ENCODE peak calls at places on chromosomes 4 and X, in five cellular contexts. G is OCI-LY7, Y is A549, X is HepG2, V is K562. B is an unnamed sample. For H3K4me1, the result is how much of the 10 kb centered on the place peaks cover.

GRCh38 chrX:33735182-33735581 is 396.9 kb downstream of the FAM47A start:
- DNase-seq in V (no peak), Y (no peak), X (no peak), G (no peak), B (no peak)

GRCh38 chrX:150162141-150162540 is 201.0 kb upstream of the MAMLD1 start:
- DNase-seq in X (no peak), Y (peak), G (no peak), V (no peak), B (no peak)

GRCh38 chrX:78199851-78200250 is 60.4 kb upstream of the TAF9B start:
- DNase-seq in V (peak), X (peak), Y (peak), G (peak), B (peak)

GRCh38 chr4:152011469-152011868 is 250.7 kb upstream of the GATB start:
- DNase-seq in X (no peak), G (no peak), Y (no peak), V (no peak), B (no peak)

GRCh38 chrX:140151316-140151715 is 186.0 kb upstream of the CXorf66 start:
- DNase-seq in V (no peak), Y (no peak), G (no peak), X (no peak), B (no peak)

GRCh38 chr4:92106816-92107215 is 196.9 kb upstream of the GRID2 start:
- DNase-seq in Y (no peak), X (no peak), G (no peak), V (no peak), B (no peak)

GRCh38 chr4:146051724-146052396 is 113.2 kb upstream of the ZNF827 start:
- DNase-seq in V (no peak), G (no peak), Y (no peak), X (no peak), B (no peak)

GRCh38 chr4:18227880-18228279 is 206.3 kb upstream of the LCORL start:
- DNase-seq in V (no peak), X (no peak), Y (no peak), G (no peak), B (no peak)

GRCh38 chr4:113618205-113618604 is 143.3 kb downstream of the CAMK2D start:
- DNase-seq in V (no peak), Y (no peak), G (peak), X (no peak), B (no peak)

GRCh38 chrX:42094208-42094607 is 170.9 kb upstream of the CASK start:
- DNase-seq in G (peak), X (no peak), Y (no peak), V (no peak), B (peak)

GRCh38 chr4:146333187-146333894 is 119.0 kb downstream of the REELD1 start:
- DNase-seq in V (no peak), G (peak), X (peak), Y (no peak), B (peak)

GRCh38 chr4:124111922-124112321 is 600.6 kb downstream of the ANKRD50 start:
- DNase-seq in G (peak), X (peak), Y (peak), V (no peak), B (peak)

GRCh38 chr4:22531638-22532037 is 15.8 kb upstream of the ADGRA3 start:
- DNase-seq in X (no peak), Y (no peak), V (no peak), G (no peak), B (no peak)

GRCh38 chrX:112784692-112785091 is 55.9 kb downstream of the AMOT start:
- DNase-seq in V (no peak), X (no peak), G (no peak), Y (no peak), B (no peak)

GRCh38 chrX:74061879-74062278 is 242.1 kb upstream of the ZCCHC13 start:
- DNase-seq in G (no peak), X (no peak), Y (no peak), V (no peak), B (no peak)

GRCh38 chrX:68429216-68429615 is 4.1 kb downstream of the OPHN1 start:
- DNase-seq in G (no peak), X (no peak), Y (no peak), V (no peak), B (no peak)

GRCh38 chrX:153411255-153411987 is at the start of gene ZFP92:
- DNase-seq in X (no peak), Y (no peak), G (no peak), V (peak), B (peak)

GRCh38 chrX:153411988-153412574 is 809 bp downstream of the ZFP92 start:
- DNase-seq in V (no peak), Y (no peak), G (peak), X (no peak), B (no peak)

GRCh38 chrX:153414838-153415552 is 3.7 kb downstream of the ZFP92 start:
- DNase-seq in Y (no peak), X (no peak), V (no peak), G (no peak), B (no peak)

GRCh38 chrX:153413731-153414130 is 2.5 kb downstream of the ZFP92 start:
- DNase-seq in Y (no peak), X (no peak), V (no peak), G (no peak), B (no peak)

DNA sequence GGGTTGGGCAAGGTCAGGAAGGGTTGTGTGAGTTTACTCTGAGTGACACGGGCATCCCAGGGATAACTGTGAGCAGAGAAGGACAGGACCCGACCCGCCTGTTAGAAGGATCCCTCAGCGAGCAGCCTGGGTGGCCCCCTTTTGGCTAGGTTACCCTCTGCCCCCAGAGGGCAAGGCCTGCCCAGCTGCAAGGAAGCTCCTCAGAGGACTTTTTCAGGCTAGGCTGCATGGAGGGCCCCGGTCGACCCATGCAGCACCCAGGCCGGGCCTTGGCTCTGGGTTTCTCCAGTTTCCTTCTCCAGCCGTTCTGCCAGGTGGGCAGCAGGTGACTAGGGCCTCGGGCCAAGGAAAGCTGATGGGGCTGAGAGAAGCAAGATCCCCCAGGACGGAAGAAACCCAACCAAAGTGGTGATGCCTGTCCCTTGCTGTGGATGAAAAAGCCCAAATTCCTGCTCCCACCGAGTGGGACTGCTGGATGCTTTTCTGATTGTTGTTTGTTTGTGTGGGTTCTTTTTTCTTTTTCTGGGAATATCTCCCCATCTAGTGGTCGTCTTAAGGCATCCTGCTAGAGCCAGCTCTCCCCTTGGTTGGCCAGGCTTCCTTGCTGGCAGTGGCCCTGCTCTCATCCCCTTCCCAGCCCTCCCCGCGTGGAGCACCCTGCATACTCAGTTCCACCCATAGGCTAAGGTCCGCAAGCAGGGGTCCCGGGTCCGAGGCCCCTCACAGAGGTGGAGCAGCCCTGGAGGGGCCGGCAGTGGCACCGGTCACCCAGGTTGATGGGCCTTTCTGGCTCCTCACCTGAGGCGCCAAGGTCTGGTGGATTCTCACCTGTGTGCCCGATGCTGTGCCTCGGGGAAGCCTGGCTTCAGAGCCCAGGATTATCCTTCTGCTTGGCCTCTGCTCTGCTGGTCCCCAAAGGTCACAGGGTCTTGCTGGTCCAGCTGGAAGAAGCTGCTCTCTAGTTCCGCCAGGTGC is 1.8 kb downstream of the ZFP92 start:
- DNase-seq in Y (no peak), G (no peak), X (no peak), V (no peak), B (no peak)
- H3K4me2 ChIP-seq in Y (no peak), G (no peak), X (no peak), V (no peak), B (no peak)

GRCh38 chr4:185693548-185694215 is 118.3 kb downstream of the SORBS2 start:
- DNase-seq in G (no peak), Y (no peak), X (no peak), V (no peak), B (no peak)
- H3K4me1 ChIP-seq in G (under half), Y (under half), X (under half), V (under half), B (under half)

GRCh38 chr4:168584321-168584771 is 87.5 kb downstream of the PALLD start:
- DNase-seq in V (no peak), G (no peak), X (no peak), Y (no peak), B (no peak)
- H3K4me2 ChIP-seq in V (no peak), G (no peak), X (no peak), Y (peak), B (no peak)

GRCh38 chrX:9730078-9730477 is 35.6 kb downstream of the GPR143 start:
- DNase-seq in G (no peak), Y (no peak), X (no peak), V (no peak), B (no peak)
- H3K4me1 ChIP-seq in G (under half), Y (under half), X (under half), V (under half), B (under half)

GRCh38 chr4:73674451-73674919 is 54.2 kb upstream of the RASSF6 start:
- DNase-seq in X (no peak), V (no peak), G (no peak), Y (no peak), B (no peak)
- H3K4me2 ChIP-seq in X (no peak), V (no peak), G (no peak), Y (no peak), B (no peak)

GRCh38 chr4:127809173-127809800 is 27.2 kb downstream of the HSPA4L start:
- DNase-seq in G (no peak), X (peak), Y (no peak), V (no peak), B (peak)
- H3K4me1 ChIP-seq in G (under half), X (under half), Y (under half), V (under half), B (under half)